ENCODE peak calls at places on chromosomes 6 and 20, in ten cellular contexts. Z is cerebellum; P is mucosa of gallbladder; L is AG09309; A is heart left ventricle; K is C1 segment of cervical spinal cord; V is fibroblast of mammary gland; C is NCI-H1092 treated with DMSO at 0.1 percent for 48 hours; D is CD8-positive, alpha-beta T cell; S is EL. U is an unnamed sample.

GRCh38 chr20:20452254-20452676 is 84.4 kb downstream of the INSM1 start:
- DNase-seq in S (peak; percentile 76), V (peak; percentile 76), Z (peak; percentile 40), D (peak; percentile 15), K (no peak), P (no peak), L (peak; percentile 7), C (peak; percentile 88), A (peak; percentile 59), U (no peak)

GRCh38 chr6:146153040-146153758 is 124.3 kb downstream of the GRM1 start:
- DNase-seq in P (no peak), A (no peak), K (no peak), D (no peak), V (no peak), S (no peak), Z (no peak), C (no peak), L (no peak), U (no peak)

GRCh38 chr6:43842231-43842794 is 72.3 kb downstream of the VEGFA start:
- DNase-seq in L (peak; percentile 32), K (no peak), P (no peak), Z (no peak), V (peak; percentile 80), C (no peak), D (no peak), A (no peak), S (peak; percentile 62), U (no peak)

GRCh38 chr20:63314566-63315239 is 21.7 kb downstream of the COL20A1 start:
- DNase-seq in S (no peak), V (no peak), L (no peak), A (peak; percentile 21), C (no peak), Z (no peak), P (no peak), K (no peak), D (no peak), U (no peak)

GRCh38 chr6:16333580-16333979 is 95.2 kb downstream of the GMPR start:
- DNase-seq in P (no peak), L (no peak), D (no peak), C (no peak), K (no peak), Z (no peak), A (no peak), S (peak; percentile 69), V (peak; percentile 73), U (no peak)

GRCh38 chr6:118537579-118537978 is 10.5 kb upstream of the PLN start:
- DNase-seq in L (peak; percentile 46), P (no peak), K (no peak), C (no peak), D (no peak), S (no peak), Z (no peak), V (no peak), A (no peak), U (no peak)

GRCh38 chr6:138107752-138108592 is 753 bp upstream of the PERP start:
- DNase-seq in L (no peak), V (no peak), A (no peak), P (peak; percentile 71), D (no peak), C (peak; percentile 51), S (no peak), K (no peak), Z (peak; percentile 55), U (peak; percentile 88)

GRCh38 chr6:37051138-37052026 is 45.9 kb downstream of the FGD2 start:
- DNase-seq in L (no peak), A (peak; percentile 91), C (peak; percentile 71), P (peak; percentile 90), Z (peak; percentile 75), D (peak; percentile 83), K (no peak), V (peak; percentile 66), S (peak; percentile 74), U (peak; percentile 91)

GRCh38 chr6:87375315-87375714 is 30.7 kb downstream of the C6orf163 start:
- DNase-seq in C (no peak), D (no peak), P (no peak), Z (no peak), V (no peak), A (no peak), K (no peak), L (no peak), S (no peak), U (no peak)

GRCh38 chr20:62366370-62367135 is 559 bp downstream of the LAMA5 start:
- DNase-seq in P (no peak), Z (no peak), C (no peak), V (no peak), S (no peak), K (no peak), D (no peak), L (no peak), A (peak; percentile 50), U (peak; percentile 96)

GRCh38 chr6:26336355-26337198 is 28.4 kb upstream of the BTN3A2 start:
- DNase-seq in C (no peak), D (no peak), S (peak; percentile 75), A (no peak), Z (no peak), K (no peak), P (no peak), L (no peak), V (peak; percentile 76), U (no peak)

GRCh38 chr20:46773680-46774079 is 64.2 kb downstream of the SLC2A10 start:
- DNase-seq in V (no peak), Z (no peak), C (no peak), P (no peak), S (no peak), K (no peak), L (no peak), A (peak; percentile 32), D (no peak), U (no peak)

GRCh38 chr6:166860392-166860791 is 96.0 kb downstream of the RNASET2 start:
- DNase-seq in S (no peak), Z (no peak), K (no peak), A (no peak), C (no peak), D (no peak), P (no peak), V (no peak), L (no peak), U (no peak)

GRCh38 chr6:116206231-116206903 is 47.5 kb downstream of the TSPYL4 start:
- DNase-seq in L (peak; percentile 20), V (peak; percentile 53), A (no peak), Z (no peak), P (no peak), D (no peak), K (no peak), S (peak; percentile 46), C (no peak), U (no peak)

GRCh38 chr6:23494367-23494766 is 631.6 kb upstream of the NRSN1 start:
- DNase-seq in A (no peak), V (no peak), Z (no peak), P (no peak), D (no peak), C (no peak), L (no peak), K (no peak), S (no peak), U (no peak)

GRCh38 chr6:8803181-8803760 is 367.9 kb upstream of the SLC35B3 start:
- DNase-seq in D (no peak), S (no peak), P (no peak), Z (no peak), L (no peak), K (no peak), C (no peak), A (no peak), V (no peak), U (no peak)

GRCh38 chr20:38222231-38222922 is 38.2 kb downstream of the KIAA1755 start:
- DNase-seq in L (no peak), Z (peak; percentile 24), A (peak; percentile 73), P (peak; percentile 54), V (peak; percentile 53), D (peak; percentile 5), S (peak; percentile 60), C (peak; percentile 23), K (no peak), U (peak; percentile 88)

GRCh38 chr6:43798688-43799444 is 28.9 kb downstream of the VEGFA start:
- DNase-seq in P (peak; percentile 89), C (no peak), L (no peak), D (no peak), K (no peak), A (peak; percentile 87), V (peak; percentile 86), Z (peak; percentile 46), S (peak; percentile 83), U (peak; percentile 95)

GRCh38 chr20:14721926-14722325 is 384.5 kb upstream of the FLRT3 start:
- DNase-seq in A (no peak), C (no peak), P (no peak), L (no peak), S (no peak), K (no peak), Z (no peak), D (no peak), V (no peak), U (no peak)

GRCh38 chr20:38180781-38181180 is 15.7 kb upstream of the TGM2 start:
- DNase-seq in A (no peak), D (no peak), Z (no peak), P (no peak), S (peak; percentile 53), V (no peak), K (no peak), C (no peak), L (no peak), U (no peak)

GRCh38 chr6:25193147-25193864 is 85.9 kb upstream of the CARMIL1 start:
- DNase-seq in V (peak; percentile 99), K (no peak), A (peak; percentile 50), Z (no peak), S (peak; percentile 95), D (no peak), C (no peak), P (peak; percentile 56), L (peak; percentile 91), U (no peak)

GRCh38 chr20:199996-200395 is 10.5 kb upstream of the DEFB128 start:
- DNase-seq in C (no peak), D (no peak), S (peak; percentile 23), K (no peak), Z (no peak), A (no peak), V (no peak), P (no peak), L (no peak), U (no peak)

GRCh38 chr6:134182528-134182927 is 130.1 kb upstream of the SLC2A12 start:
- DNase-seq in Z (no peak), V (no peak), A (no peak), D (no peak), C (no peak), L (no peak), P (no peak), K (no peak), S (no peak), U (peak; percentile 58)

GRCh38 chr6:98469146-98469545 is 365.2 kb upstream of the POU3F2 start:
- DNase-seq in L (no peak), V (no peak), C (peak; percentile 60), P (no peak), K (no peak), D (no peak), S (no peak), Z (no peak), A (no peak), U (no peak)

GRCh38 chr6:37011656-37012378 is 6.4 kb downstream of the FGD2 start:
- DNase-seq in C (no peak), D (no peak), L (peak; percentile 66), V (peak; percentile 71), Z (no peak), P (no peak), K (no peak), A (no peak), S (peak; percentile 52), U (no peak)

GRCh38 chr6:21263531-21264287 is 329.8 kb upstream of the SOX4 start:
- DNase-seq in P (no peak), S (peak; percentile 64), Z (no peak), L (peak; percentile 75), K (no peak), A (no peak), D (no peak), V (peak; percentile 49), C (no peak), U (no peak)

GRCh38 chr6:53005667-53006250 is 10.7 kb upstream of the GSTA4 start:
- DNase-seq in C (no peak), P (no peak), L (no peak), K (no peak), D (no peak), A (no peak), S (no peak), V (no peak), Z (no peak), U (no peak)

GRCh38 chr20:36754656-36755222 is 8.8 kb upstream of the NDRG3 start:
- DNase-seq in D (no peak), Z (peak; percentile 75), C (peak; percentile 28), P (peak; percentile 45), K (no peak), A (no peak), S (peak; percentile 78), V (peak; percentile 82), L (peak; percentile 37), U (peak; percentile 86)